ENCODE peak calls at places on chromosomes 5 and 9, in five cellular contexts. Z is effector memory CD8-positive, alpha-beta T cell; T is EH; I is AML-193; Y is substantia nigra. W is an unnamed sample.

GRCh38 chr9:100397867-100398266 is 29.1 kb upstream of the MSANTD3 start:
- DNase-seq in Y (no peak), Z (no peak), I (no peak), T (no peak), W (no peak)

GRCh38 chr5:139399501-139400121 is 4.3 kb downstream of the SPATA24 start:
- DNase-seq in Z (no peak), T (no peak), Y (no peak), I (no peak), W (peak)

GRCh38 chr5:167305591-167306213 is 985.7 kb upstream of the WWC1 start:
- DNase-seq in Z (no peak), I (no peak), T (no peak), Y (no peak), W (no peak)

GRCh38 chr9:4237748-4238511 is 61.9 kb downstream of the GLIS3 start:
- DNase-seq in I (no peak), T (peak), Z (no peak), Y (peak), W (no peak)

GRCh38 chr5:173736923-173737412 is 120.5 kb upstream of the BOD1 start:
- DNase-seq in Z (no peak), T (no peak), I (no peak), Y (no peak), W (peak)

GRCh38 chr9:128082173-128082572 is 14.1 kb downstream of the SLC25A25 start:
- DNase-seq in Z (no peak), T (no peak), Y (no peak), I (no peak), W (no peak)

GRCh38 chr9:21902112-21902511 is 92.1 kb downstream of the CDKN2A start:
- DNase-seq in I (peak), Z (no peak), Y (no peak), T (peak), W (no peak)

GRCh38 chr9:76654051-76654461 is 110.2 kb upstream of the PCA3 start:
- DNase-seq in T (peak), Z (no peak), I (no peak), Y (no peak), W (no peak)

GRCh38 chr9:92468206-92468605 is 14.1 kb downstream of the ASPN start:
- DNase-seq in Z (no peak), T (peak), Y (peak), I (no peak), W (no peak)

GRCh38 chr5:65861830-65862241 is 64.5 kb upstream of the ERBIN start:
- DNase-seq in T (peak), I (no peak), Z (no peak), Y (no peak), W (no peak)

GRCh38 chr9:109914280-109915027 is 134.5 kb downstream of the PALM2AKAP2 start:
- DNase-seq in T (peak), Z (no peak), Y (no peak), I (no peak), W (peak)

GRCh38 chr5:157273131-157273556 is 7.2 kb downstream of the CYFIP2 start:
- DNase-seq in Y (no peak), I (peak), T (no peak), Z (no peak), W (no peak)

GRCh38 chr9:2780846-2781245 is 63.0 kb downstream of the PUM3 start:
- DNase-seq in Y (no peak), T (peak), Z (no peak), I (no peak), W (no peak)

GRCh38 chr5:132895719-132896305 is 22.3 kb downstream of the LEAP2 start:
- DNase-seq in Z (no peak), T (no peak), Y (no peak), I (no peak), W (no peak)

GRCh38 chr9:27086818-27087680 is 22.0 kb upstream of the TEK start:
- DNase-seq in Z (no peak), T (peak), Y (no peak), I (no peak), W (no peak)

GRCh38 chr5:42984307-42984706 is 55.8 kb downstream of the ANXA2R start:
- DNase-seq in Z (no peak), T (peak), I (no peak), Y (no peak), W (no peak)

GRCh38 chr5:139873033-139873794 is 77.6 kb downstream of the PSD2 start:
- DNase-seq in Y (no peak), I (no peak), Z (no peak), T (no peak), W (no peak)

GRCh38 chr9:136645903-136646754 is 16.6 kb upstream of the EGFL7 start:
- DNase-seq in Y (no peak), T (no peak), Z (no peak), I (no peak), W (no peak)

W was measured in GM13977.